ENCODE peak calls at places on chromosomes 11 and 22, in six cellular contexts. G, R, I, V, E and O are unnamed samples.
A peak's percentile ranks its signal among the peaks of the same experiment; 100 is the strongest.

GRCh38 chr11:25734592-25735211 is 597.2 kb upstream of the ANO3 start:
- DNase-seq in G (no peak), V (no peak), R (no peak), E (peak; percentile 47), I (peak; percentile 58), O (no peak)

GRCh38 chr11:82969811-82970210 is 68.3 kb downstream of the DDIAS start:
- DNase-seq in R (no peak), G (no peak), V (no peak), I (no peak), E (no peak), O (no peak)

GRCh38 chr11:84142411-84142810 is 856.2 kb upstream of the CCDC90B start:
- DNase-seq in E (no peak), G (no peak), I (no peak), R (no peak), V (no peak), O (no peak)

GRCh38 chr11:26297179-26297970 is 34.6 kb upstream of the ANO3 start:
- DNase-seq in G (peak; percentile 9), R (no peak), E (peak; percentile 87), V (peak; percentile 9), I (peak; percentile 82), O (peak; percentile 35)

GRCh38 chr11:65571940-65572339 is 398 bp upstream of the FAM89B start:
- DNase-seq in G (peak; percentile 75), R (no peak), E (peak; percentile 54), V (no peak), I (peak; percentile 76), O (no peak)

GRCh38 chr11:71977743-71978418 is 20.8 kb upstream of the IL18BP start:
- DNase-seq in I (peak; percentile 59), R (peak; percentile 45), E (peak; percentile 75), G (no peak), V (peak; percentile 48), O (peak; percentile 48)

GRCh38 chr11:72730243-72730642 is 22.0 kb downstream of the ARAP1 start:
- DNase-seq in G (no peak), R (no peak), E (no peak), I (no peak), V (no peak), O (no peak)

GRCh38 chr11:47606731-47607130 is 12.5 kb upstream of the C1QTNF4 start:
- DNase-seq in R (no peak), G (no peak), I (no peak), V (no peak), E (peak; percentile 58), O (no peak)

GRCh38 chr22:37752189-37753061 is 55.3 kb upstream of the GCAT start:
- DNase-seq in E (peak; percentile 99), R (peak; percentile 89), G (peak; percentile 76), I (peak; percentile 89), V (peak; percentile 30), O (no peak)

GRCh38 chr22:42595434-42595833 is 19.2 kb downstream of the POLDIP3 start:
- DNase-seq in I (no peak), G (no peak), E (peak; percentile 32), V (no peak), R (no peak), O (no peak)

GRCh38 chr11:27972432-27973170 is 135.4 kb downstream of the KIF18A start:
- DNase-seq in E (no peak), R (no peak), G (no peak), I (peak; percentile 19), V (no peak), O (no peak)